ENCODE peak calls at places on chromosome 7, in seven cellular contexts. One of them, this sample, is unnamed.

GRCh38 chr7:148986737-148987009 is 41.6 kb downstream of the PDIA4 start:
- DNase-seq in MV-4-11: no peak
- DNase-seq in endodermal cell: no peak
- DNase-seq in activated CD4-positive, alpha-beta T cell treated with anti-CD3 and anti-CD28 coated beads for 48 hours: no peak
- DNase-seq in Calu3: no peak
- DNase-seq in CD8-positive, alpha-beta T cell: no peak
- DNase-seq in tibial artery: no peak
- DNase-seq in this sample: no peak

GRCh38 chr7:1992554-1992953 is 240.2 kb downstream of the MAD1L1 start:
- DNase-seq in MV-4-11: no peak
- DNase-seq in endodermal cell: no peak
- DNase-seq in activated CD4-positive, alpha-beta T cell treated with anti-CD3 and anti-CD28 coated beads for 48 hours: no peak
- DNase-seq in Calu3: no peak
- DNase-seq in CD8-positive, alpha-beta T cell: peak; percentile 2
- DNase-seq in tibial artery: no peak
- DNase-seq in this sample: no peak

GRCh38 chr7:92621026-92621540 is 30.9 kb upstream of the FAM133B start:
- DNase-seq in MV-4-11: peak; percentile 97
- DNase-seq in endodermal cell: peak; percentile 71
- DNase-seq in activated CD4-positive, alpha-beta T cell treated with anti-CD3 and anti-CD28 coated beads for 48 hours: peak; percentile 85
- DNase-seq in Calu3: peak; percentile 69
- DNase-seq in CD8-positive, alpha-beta T cell: peak; percentile 83
- DNase-seq in tibial artery: peak; percentile 30
- DNase-seq in this sample: peak; percentile 86

GRCh38 chr7:24932815-24933214 is 47.2 kb downstream of the OSBPL3 start:
- DNase-seq in MV-4-11: no peak
- DNase-seq in endodermal cell: no peak
- DNase-seq in activated CD4-positive, alpha-beta T cell treated with anti-CD3 and anti-CD28 coated beads for 48 hours: no peak
- DNase-seq in Calu3: no peak
- DNase-seq in CD8-positive, alpha-beta T cell: no peak
- DNase-seq in tibial artery: no peak
- DNase-seq in this sample: no peak

GRCh38 chr7:91353923-91354322 is 89.7 kb downstream of the FZD1 start:
- DNase-seq in MV-4-11: no peak
- DNase-seq in endodermal cell: peak; percentile 57
- DNase-seq in activated CD4-positive, alpha-beta T cell treated with anti-CD3 and anti-CD28 coated beads for 48 hours: no peak
- DNase-seq in Calu3: no peak
- DNase-seq in CD8-positive, alpha-beta T cell: no peak
- DNase-seq in tibial artery: no peak
- DNase-seq in this sample: no peak

GRCh38 chr7:127776776-127777390 is 124.9 kb downstream of the SND1 start:
- DNase-seq in MV-4-11: no peak
- DNase-seq in endodermal cell: no peak
- DNase-seq in activated CD4-positive, alpha-beta T cell treated with anti-CD3 and anti-CD28 coated beads for 48 hours: no peak
- DNase-seq in Calu3: no peak
- DNase-seq in CD8-positive, alpha-beta T cell: no peak
- DNase-seq in tibial artery: no peak
- DNase-seq in this sample: no peak

GRCh38 chr7:26680616-26681015 is 183.8 kb downstream of the SKAP2 start:
- DNase-seq in MV-4-11: no peak
- DNase-seq in endodermal cell: no peak
- DNase-seq in activated CD4-positive, alpha-beta T cell treated with anti-CD3 and anti-CD28 coated beads for 48 hours: no peak
- DNase-seq in Calu3: no peak
- DNase-seq in CD8-positive, alpha-beta T cell: no peak
- DNase-seq in tibial artery: no peak
- DNase-seq in this sample: no peak

GRCh38 chr7:149669121-149669818 is 104.1 kb downstream of the ZNF467 start:
- DNase-seq in MV-4-11: peak; percentile 20
- DNase-seq in endodermal cell: no peak
- DNase-seq in activated CD4-positive, alpha-beta T cell treated with anti-CD3 and anti-CD28 coated beads for 48 hours: peak; percentile 31
- DNase-seq in Calu3: no peak
- DNase-seq in CD8-positive, alpha-beta T cell: no peak
- DNase-seq in tibial artery: no peak
- DNase-seq in this sample: peak; percentile 39